ENCODE peak calls at places on chromosomes 4 and X, in six cellular contexts. N, T, D, Z, L and U are unnamed samples.

GRCh38 chrX:83469551-83469950 is 38.5 kb upstream of the POU3F4 start:
- DNase-seq in N (no peak), T (no peak), D (peak; percentile 0), Z (no peak), L (no peak), U (no peak)

GRCh38 chr4:101328063-101328602 is 19.2 kb downstream of the PPP3CA start:
- DNase-seq in N (no peak), T (peak; percentile 13), D (no peak), Z (no peak), L (no peak), U (no peak)

GRCh38 chrX:111168314-111168713 is 72.3 kb downstream of the PAK3 start:
- DNase-seq in N (peak; percentile 47), T (no peak), D (no peak), Z (no peak), L (peak; percentile 1), U (no peak)

GRCh38 chrX:45324941-45325340 is 124.3 kb upstream of the DIPK2B start:
- DNase-seq in N (no peak), T (no peak), D (no peak), Z (no peak), L (no peak), U (no peak)

GRCh38 chr4:103634236-103634635 is 85.5 kb downstream of the TACR3 start:
- DNase-seq in N (peak; percentile 1), T (no peak), D (no peak), Z (no peak), L (no peak), U (no peak)

GRCh38 chr4:183666088-183666487 is 7.0 kb downstream of the TRAPPC11 start:
- DNase-seq in N (no peak), T (no peak), D (no peak), Z (no peak), L (no peak), U (peak; percentile 40)

GRCh38 chr4:85127653-85128052 is 161.2 kb upstream of the WDFY3 start:
- DNase-seq in N (no peak), T (peak; percentile 11), D (peak; percentile 10), Z (no peak), L (peak; percentile 48), U (peak; percentile 34)

GRCh38 chrX:39464253-39464652 is 633.5 kb downstream of the BCOR start:
- DNase-seq in N (no peak), T (no peak), D (no peak), Z (no peak), L (no peak), U (no peak)

GRCh38 chrX:136192839-136193414 is 45.6 kb downstream of the FHL1 start:
- DNase-seq in N (no peak), T (no peak), D (no peak), Z (no peak), L (peak; percentile 78), U (no peak)

GRCh38 chr4:75327804-75328512 is 186.2 kb downstream of the RCHY1 start:
- DNase-seq in N (no peak), T (no peak), D (no peak), Z (no peak), L (peak; percentile 94), U (no peak)

GRCh38 chr4:124282301-124282898 is 430.1 kb downstream of the ANKRD50 start:
- DNase-seq in N (no peak), T (no peak), D (no peak), Z (no peak), L (no peak), U (no peak)

GRCh38 chr4:96685691-96686090 is 845.8 kb downstream of the PDHA2 start:
- DNase-seq in N (no peak), T (no peak), D (no peak), Z (no peak), L (no peak), U (no peak)